ENCODE peak calls at places on chromosomes 16 and 17, in nine cellular contexts. U is heart left ventricle, N is HCT116, P is tibial nerve, S is A549, V is Peyer's patch, F is transverse colon, B is right lobe of liver, A is lower leg skin. K is an unnamed sample.
A peak's percentile ranks its signal among the peaks of the same experiment; 100 is the strongest.

GRCh38 chr17:34397265-34397664 is 34.2 kb upstream of the CCL1 start:
- DNase-seq in P (no peak), S (no peak), U (no peak), A (no peak), N (no peak), B (no peak), F (no peak), V (no peak), K (no peak)

GRCh38 chr17:45218895-45219661 is 2.6 kb upstream of the FMNL1 start:
- DNase-seq in B (peak; percentile 79), U (peak; percentile 69), S (peak; percentile 85), N (peak; percentile 67), A (peak; percentile 98), V (peak; percentile 96), P (peak; percentile 91), F (peak; percentile 90), K (peak; percentile 88)

GRCh38 chr17:54408741-54409140 is 491.9 kb upstream of the TOM1L1 start:
- DNase-seq in S (no peak), B (no peak), A (no peak), N (no peak), U (no peak), F (no peak), P (no peak), V (no peak), K (no peak)

GRCh38 chr17:65515959-65516948 is 45.2 kb downstream of the AXIN2 start:
- DNase-seq in N (peak; percentile 31), F (no peak), U (no peak), P (no peak), A (no peak), V (peak; percentile 38), S (no peak), B (no peak), K (no peak)

GRCh38 chr16:15484662-15485061 is 50.3 kb downstream of the BMERB1 start:
- DNase-seq in S (no peak), B (no peak), A (peak; percentile 2), U (no peak), F (no peak), V (no peak), N (no peak), P (no peak), K (no peak)

GRCh38 chr17:19338031-19338990 is 24.2 kb downstream of the B9D1 start:
- DNase-seq in V (peak; percentile 84), U (peak; percentile 74), B (peak; percentile 87), F (peak; percentile 73), S (peak; percentile 82), A (peak; percentile 85), N (no peak), P (no peak), K (peak; percentile 83)

GRCh38 chr16:74035816-74036215 is 260.8 kb upstream of the PSMD7 start:
- DNase-seq in S (peak; percentile 17), N (peak; percentile 7), U (no peak), B (no peak), A (no peak), V (no peak), F (no peak), P (no peak), K (peak; percentile 1)

GRCh38 chr17:72846399-72846798 is 246.1 kb downstream of the SLC39A11 start:
- DNase-seq in A (no peak), N (no peak), B (no peak), S (no peak), U (no peak), P (no peak), V (no peak), F (no peak), K (no peak)

GRCh38 chr17:39270923-39271322 is 45.2 kb upstream of the STAC2 start:
- DNase-seq in P (no peak), A (no peak), S (no peak), U (no peak), N (peak; percentile 8), F (no peak), B (no peak), V (no peak), K (peak; percentile 38)

GRCh38 chr17:28871056-28871579 is 16.3 kb downstream of the ERAL1 start:
- DNase-seq in V (peak; percentile 79), U (no peak), P (no peak), F (no peak), B (no peak), S (no peak), N (no peak), A (no peak), K (no peak)
- TF ChIP-seq POLR2A in V (no peak), U (no peak), P (no peak), F (no peak), B (no peak), S (no peak), N (no peak), A (no peak), K (no peak)

GRCh38 chr17:40298726-40299125 is 10.3 kb upstream of the RARA start:
- DNase-seq in A (no peak), U (no peak), V (no peak), S (no peak), F (no peak), N (no peak), P (no peak), B (no peak), K (no peak)
- TF ChIP-seq POLR2A in A (no peak), U (no peak), V (no peak), S (no peak), F (no peak), N (no peak), P (no peak), B (no peak), K (no peak)

GRCh38 chr16:1776991-1777374 is 4.0 kb upstream of the MRPS34 start:
- DNase-seq in U (no peak), N (no peak), A (no peak), F (no peak), V (no peak), S (no peak), P (no peak), B (peak; percentile 33), K (no peak)

GRCh38 chr16:1775846-1776671 is 3.1 kb upstream of the MRPS34 start:
- DNase-seq in S (no peak), N (no peak), B (no peak), A (no peak), F (peak; percentile 8), P (no peak), U (no peak), V (no peak), K (no peak)

GRCh38 chr16:1776672-1776955 is 3.7 kb upstream of the MRPS34 start:
- DNase-seq in P (no peak), F (peak; percentile 8), A (no peak), U (no peak), B (no peak), S (no peak), N (no peak), V (no peak), K (no peak)

GRCh38 chr16:1778200-1779179 is 3.9 kb downstream of the SPSB3 start:
- DNase-seq in F (peak; percentile 10), S (no peak), B (no peak), N (no peak), V (no peak), P (no peak), U (peak; percentile 24), A (no peak), K (no peak)

GRCh38 chr16:1777375-1778199 is 4.7 kb upstream of the MRPS34 start:
- DNase-seq in F (no peak), B (no peak), V (no peak), P (no peak), U (peak; percentile 14), A (no peak), N (no peak), S (no peak), K (no peak)
- TF ChIP-seq POLR2A in F (no peak), B (peak; percentile 2), V (no peak), P (no peak), U (no peak), A (no peak), N (no peak), S (peak; percentile 5), K (peak; percentile 19)

GRCh38 chr16:726438-727290 is at the start of the genes CCDC78 and HAGHL:
- DNase-seq in A (peak; percentile 93), F (peak; percentile 61), B (peak; percentile 49), N (no peak), V (peak; percentile 90), P (no peak), S (no peak), U (no peak), K (peak; percentile 74)

GRCh38 chr16:728890-729744 is 2.2 kb downstream of the HAGHL start:
- DNase-seq in P (no peak), N (no peak), F (no peak), V (no peak), A (no peak), B (no peak), S (no peak), U (peak; percentile 33), K (no peak)

GRCh38 chr16:727291-727977 is 528 bp downstream of the HAGHL start:
- DNase-seq in V (peak; percentile 78), B (peak; percentile 32), F (peak; percentile 36), A (no peak), U (no peak), P (no peak), S (no peak), N (no peak), K (peak; percentile 77)

GRCh38 chr16:729768-730665 is 3.1 kb downstream of the HAGHL start:
- DNase-seq in U (peak; percentile 23), V (no peak), A (no peak), P (no peak), S (no peak), N (no peak), F (no peak), B (no peak), K (no peak)

GRCh38 chr16:728131-728889 is 1.4 kb downstream of the HAGHL start:
- DNase-seq in S (peak; percentile 63), P (no peak), B (peak; percentile 59), A (peak; percentile 93), U (peak; percentile 70), V (peak; percentile 91), F (peak; percentile 79), N (peak; percentile 86), K (peak; percentile 80)
- TF ChIP-seq POLR2A in S (no peak), P (no peak), B (no peak), A (no peak), U (no peak), V (no peak), F (no peak), N (peak; percentile 71), K (no peak)

GRCh38 chr17:28701987-28702751 is 9.5 kb downstream of the PROCA1 start:
- DNase-seq in P (no peak), U (no peak), S (no peak), F (no peak), B (peak; percentile 45), N (no peak), V (no peak), A (no peak), K (no peak)
- TF ChIP-seq POLR2A in P (no peak), U (no peak), S (no peak), F (no peak), B (no peak), N (no peak), V (no peak), A (no peak), K (no peak)

GRCh38 chr16:86932130-86932982 is 354.0 kb downstream of the FOXL1 start:
- DNase-seq in A (no peak), B (no peak), F (no peak), V (no peak), S (no peak), N (no peak), U (no peak), P (no peak), K (no peak)
- TF ChIP-seq POLR2A in A (no peak), B (no peak), F (no peak), V (no peak), S (no peak), N (no peak), U (no peak), P (no peak), K (no peak)